ENCODE peak calls at places on chromosomes 1 and 21, in four cellular contexts. R, J, M and S are unnamed samples.

GRCh38 chr1:177351361-177352108 is 180.8 kb downstream of the BRINP2 start:
- DNase-seq in M (no peak), R (no peak), J (peak; percentile 5), S (peak; percentile 61)

GRCh38 chr1:33742663-33743062 is 121.2 kb upstream of the HMGB4 start:
- DNase-seq in R (no peak), M (no peak), J (no peak), S (no peak)

GRCh38 chr1:178461104-178461503 is 35.7 kb downstream of the CLEC20A start:
- DNase-seq in M (no peak), R (no peak), J (no peak), S (no peak)

GRCh38 chr1:17121881-17122280 is 2.6 kb upstream of the PADI2 start:
- DNase-seq in M (no peak), J (peak; percentile 11), R (no peak), S (no peak)

GRCh38 chr1:216310776-216311175 is 112.5 kb downstream of the USH2A start:
- DNase-seq in R (peak; percentile 78), M (peak; percentile 25), J (peak; percentile 69), S (peak; percentile 60)

GRCh38 chr21:34878501-34878900 is 170.6 kb downstream of the RUNX1 start:
- DNase-seq in M (no peak), R (no peak), J (no peak), S (no peak)

GRCh38 chr1:228000836-228001563 is 5.8 kb upstream of the WNT3A start:
- DNase-seq in R (no peak), J (no peak), M (no peak), S (no peak)

GRCh38 chr1:157390646-157391045 is 161.7 kb downstream of the FCRL5 start:
- DNase-seq in J (no peak), R (no peak), M (peak; percentile 3), S (no peak)

GRCh38 chr1:209689484-209689883 is 14.3 kb downstream of the G0S2 start:
- DNase-seq in J (no peak), M (no peak), R (no peak), S (no peak)

GRCh38 chr1:155993595-155993994 is 15.2 kb upstream of the ARHGEF2 start:
- DNase-seq in R (no peak), M (no peak), J (no peak), S (no peak)

GRCh38 chr1:29497395-29498125 is 261.2 kb downstream of the PTPRU start:
- DNase-seq in M (no peak), R (no peak), J (no peak), S (peak; percentile 16)

GRCh38 chr1:1179983-1180861 is 6.5 kb downstream of the TTLL10 start:
- DNase-seq in R (no peak), M (no peak), J (no peak), S (no peak)

GRCh38 chr1:18796950-18797349 is 62.5 kb downstream of the TAS1R2 start:
- DNase-seq in M (no peak), J (no peak), R (no peak), S (no peak)

GRCh38 chr1:38045431-38046332 is 911 bp downstream of the POU3F1 start:
- DNase-seq in M (no peak), J (peak; percentile 35), R (no peak), S (peak; percentile 74)

GRCh38 chr1:168550971-168551370 is 7.2 kb upstream of the XCL2 start:
- DNase-seq in M (no peak), R (no peak), J (no peak), S (no peak)

GRCh38 chr1:193338194-193338593 is 151.8 kb upstream of the B3GALT2 start:
- DNase-seq in M (no peak), J (no peak), R (no peak), S (no peak)

GRCh38 chr21:45154511-45155508 is 80.4 kb downstream of the ADARB1 start:
- DNase-seq in R (no peak), J (peak; percentile 51), M (no peak), S (no peak)

GRCh38 chr1:203116048-203116810 is 11.3 kb upstream of the ADORA1 start:
- DNase-seq in R (no peak), M (no peak), J (no peak), S (no peak)

GRCh38 chr1:11068556-11069232 is 8.9 kb upstream of the SRM start:
- DNase-seq in R (no peak), M (no peak), J (no peak), S (no peak)

GRCh38 chr21:17370263-17370662 is 142.6 kb upstream of the CXADR start:
- DNase-seq in J (no peak), M (no peak), R (no peak), S (no peak)

GRCh38 chr1:37947364-37947763 is 511 bp upstream of the INPP5B start:
- DNase-seq in R (no peak), M (no peak), J (no peak), S (no peak)

GRCh38 chr1:80251591-80251990 is 1245.1 kb upstream of the ADGRL4 start:
- DNase-seq in M (no peak), R (no peak), J (no peak), S (no peak)

GRCh38 chr1:172699111-172699510 is 40.2 kb downstream of the FASLG start:
- DNase-seq in J (no peak), M (no peak), R (no peak), S (no peak)